ENCODE peak calls at places on chromosomes 13 and 19, in seven cellular contexts. One of them, this sample, is unnamed.

GRCh38 chr19:51119675-51120074 is 5.0 kb upstream of the SIGLEC9 start:
- DNase-seq in cardiac muscle cell: no peak
- DNase-seq in colonic mucosa: no peak
- DNase-seq in H9: no peak
- DNase-seq in left lung: no peak
- DNase-seq in astrocyte: no peak
- DNase-seq in CD4-positive, alpha-beta T cell: no peak
- DNase-seq in this sample: no peak

GRCh38 chr13:32791545-32792172 is 205.4 kb downstream of the PDS5B start:
- DNase-seq in colonic mucosa: no peak
- DNase-seq in cardiac muscle cell: no peak
- DNase-seq in left lung: no peak
- DNase-seq in H9: no peak
- DNase-seq in CD4-positive, alpha-beta T cell: peak
- DNase-seq in astrocyte: no peak
- DNase-seq in this sample: peak

GRCh38 chr13:37138169-37138568 is 32.7 kb upstream of the CSNK1A1L start:
- DNase-seq in astrocyte: no peak
- DNase-seq in colonic mucosa: no peak
- DNase-seq in CD4-positive, alpha-beta T cell: no peak
- DNase-seq in H9: peak
- DNase-seq in cardiac muscle cell: no peak
- DNase-seq in left lung: no peak
- DNase-seq in this sample: no peak

GRCh38 chr19:41882568-41883462 is at the start of gene ARHGEF1:
- DNase-seq in astrocyte: no peak
- DNase-seq in cardiac muscle cell: peak
- DNase-seq in H9: no peak
- DNase-seq in CD4-positive, alpha-beta T cell: peak
- DNase-seq in colonic mucosa: peak
- DNase-seq in left lung: peak
- DNase-seq in this sample: peak

GRCh38 chr19:35254341-35255297 is 5.8 kb downstream of the LSR start:
- DNase-seq in left lung: peak
- DNase-seq in cardiac muscle cell: no peak
- DNase-seq in colonic mucosa: peak
- DNase-seq in astrocyte: no peak
- DNase-seq in CD4-positive, alpha-beta T cell: no peak
- DNase-seq in H9: no peak
- DNase-seq in this sample: no peak

GRCh38 chr19:58328999-58329398 is 2.2 kb downstream of the ZSCAN22 start:
- DNase-seq in CD4-positive, alpha-beta T cell: no peak
- DNase-seq in colonic mucosa: no peak
- DNase-seq in cardiac muscle cell: peak
- DNase-seq in H9: peak
- DNase-seq in left lung: no peak
- DNase-seq in astrocyte: no peak
- DNase-seq in this sample: peak

GRCh38 chr13:110109910-110110309 is 197.0 kb downstream of the COL4A1 start:
- DNase-seq in colonic mucosa: peak
- DNase-seq in astrocyte: peak
- DNase-seq in H9: peak
- DNase-seq in CD4-positive, alpha-beta T cell: no peak
- DNase-seq in cardiac muscle cell: peak
- DNase-seq in left lung: no peak
- DNase-seq in this sample: no peak

GRCh38 chr13:110392510-110393233 is 85.6 kb downstream of the COL4A2 start:
- DNase-seq in cardiac muscle cell: no peak
- DNase-seq in H9: no peak
- DNase-seq in astrocyte: peak
- DNase-seq in left lung: no peak
- DNase-seq in colonic mucosa: no peak
- DNase-seq in CD4-positive, alpha-beta T cell: no peak
- DNase-seq in this sample: no peak

GRCh38 chr19:39746836-39747529 is 9.2 kb upstream of the CLC start:
- DNase-seq in H9: no peak
- DNase-seq in astrocyte: no peak
- DNase-seq in CD4-positive, alpha-beta T cell: no peak
- DNase-seq in colonic mucosa: no peak
- DNase-seq in left lung: no peak
- DNase-seq in cardiac muscle cell: no peak
- DNase-seq in this sample: no peak

GRCh38 chr19:37977391-37977790 is 70.4 kb downstream of the SIPA1L3 start:
- DNase-seq in cardiac muscle cell: no peak
- DNase-seq in left lung: no peak
- DNase-seq in astrocyte: no peak
- DNase-seq in H9: no peak
- DNase-seq in colonic mucosa: no peak
- DNase-seq in CD4-positive, alpha-beta T cell: no peak
- DNase-seq in this sample: no peak

GRCh38 chr13:95301135-95301946 is at the start of gene ABCC4:
- DNase-seq in CD4-positive, alpha-beta T cell: peak
- DNase-seq in cardiac muscle cell: peak
- DNase-seq in H9: peak
- DNase-seq in colonic mucosa: peak
- DNase-seq in astrocyte: peak
- DNase-seq in left lung: peak
- DNase-seq in this sample: peak

GRCh38 chr13:98252931-98253470 is 75.9 kb upstream of the RNF113B start:
- DNase-seq in cardiac muscle cell: no peak
- DNase-seq in H9: no peak
- DNase-seq in CD4-positive, alpha-beta T cell: no peak
- DNase-seq in colonic mucosa: no peak
- DNase-seq in left lung: no peak
- DNase-seq in astrocyte: peak
- DNase-seq in this sample: no peak

GRCh38 chr19:50512112-50512998 is 1.4 kb downstream of the ASPDH start:
- DNase-seq in colonic mucosa: no peak
- DNase-seq in astrocyte: no peak
- DNase-seq in H9: no peak
- DNase-seq in left lung: peak
- DNase-seq in CD4-positive, alpha-beta T cell: no peak
- DNase-seq in cardiac muscle cell: no peak
- DNase-seq in this sample: no peak

GRCh38 chr13:37443538-37443937 is 155.0 kb downstream of the POSTN start:
- DNase-seq in astrocyte: peak
- DNase-seq in left lung: no peak
- DNase-seq in H9: no peak
- DNase-seq in colonic mucosa: no peak
- DNase-seq in cardiac muscle cell: no peak
- DNase-seq in CD4-positive, alpha-beta T cell: no peak
- DNase-seq in this sample: no peak

GRCh38 chr19:18776288-18776594 is 14.9 kb downstream of the COMP start:
- DNase-seq in left lung: no peak
- DNase-seq in astrocyte: peak
- DNase-seq in CD4-positive, alpha-beta T cell: no peak
- DNase-seq in cardiac muscle cell: no peak
- DNase-seq in colonic mucosa: no peak
- DNase-seq in H9: no peak
- DNase-seq in this sample: no peak
- TF ChIP-seq CTCF in left lung: no peak
- TF ChIP-seq CTCF in astrocyte: peak
- TF ChIP-seq CTCF in CD4-positive, alpha-beta T cell: no peak
- TF ChIP-seq CTCF in cardiac muscle cell: peak
- TF ChIP-seq CTCF in colonic mucosa: no peak
- TF ChIP-seq CTCF in H9: peak
- TF ChIP-seq CTCF in this sample: no peak

GRCh38 chr13:70623260-70623659 is 515.0 kb upstream of the KLHL1 start:
- DNase-seq in astrocyte: peak
- DNase-seq in H9: no peak
- DNase-seq in colonic mucosa: no peak
- DNase-seq in CD4-positive, alpha-beta T cell: no peak
- DNase-seq in left lung: no peak
- DNase-seq in cardiac muscle cell: no peak
- DNase-seq in this sample: no peak
- TF ChIP-seq CTCF in astrocyte: peak
- TF ChIP-seq CTCF in H9: peak
- TF ChIP-seq CTCF in colonic mucosa: peak
- TF ChIP-seq CTCF in CD4-positive, alpha-beta T cell: peak
- TF ChIP-seq CTCF in left lung: peak
- TF ChIP-seq CTCF in cardiac muscle cell: peak
- TF ChIP-seq CTCF in this sample: peak

GRCh38 chr19:29527500-29528328 is 1.9 kb downstream of the VSTM2B start:
- DNase-seq in cardiac muscle cell: no peak
- DNase-seq in H9: no peak
- DNase-seq in CD4-positive, alpha-beta T cell: no peak
- DNase-seq in astrocyte: no peak
- DNase-seq in left lung: no peak
- DNase-seq in colonic mucosa: no peak
- DNase-seq in this sample: no peak
- TF ChIP-seq CTCF in cardiac muscle cell: no peak
- TF ChIP-seq CTCF in H9: peak
- TF ChIP-seq CTCF in CD4-positive, alpha-beta T cell: no peak
- TF ChIP-seq CTCF in astrocyte: no peak
- TF ChIP-seq CTCF in left lung: no peak
- TF ChIP-seq CTCF in colonic mucosa: no peak
- TF ChIP-seq CTCF in this sample: no peak

GRCh38 chr13:65093352-65093751 is 2136.8 kb downstream of the PCDH9 start:
- DNase-seq in H9: no peak
- DNase-seq in left lung: no peak
- DNase-seq in CD4-positive, alpha-beta T cell: no peak
- DNase-seq in astrocyte: no peak
- DNase-seq in cardiac muscle cell: no peak
- DNase-seq in colonic mucosa: no peak
- DNase-seq in this sample: no peak
- TF ChIP-seq CTCF in H9: no peak
- TF ChIP-seq CTCF in left lung: no peak
- TF ChIP-seq CTCF in CD4-positive, alpha-beta T cell: no peak
- TF ChIP-seq CTCF in astrocyte: no peak
- TF ChIP-seq CTCF in cardiac muscle cell: no peak
- TF ChIP-seq CTCF in colonic mucosa: no peak
- TF ChIP-seq CTCF in this sample: no peak

GRCh38 chr19:55668603-55669348 is 6.2 kb upstream of the EPN1 start:
- DNase-seq in astrocyte: no peak
- DNase-seq in left lung: peak
- DNase-seq in colonic mucosa: no peak
- DNase-seq in cardiac muscle cell: no peak
- DNase-seq in CD4-positive, alpha-beta T cell: no peak
- DNase-seq in H9: no peak
- DNase-seq in this sample: no peak
- TF ChIP-seq CTCF in astrocyte: no peak
- TF ChIP-seq CTCF in left lung: no peak
- TF ChIP-seq CTCF in colonic mucosa: no peak
- TF ChIP-seq CTCF in cardiac muscle cell: no peak
- TF ChIP-seq CTCF in CD4-positive, alpha-beta T cell: no peak
- TF ChIP-seq CTCF in H9: no peak
- TF ChIP-seq CTCF in this sample: no peak

GRCh38 chr13:100470841-100471505 is 117.6 kb downstream of the GGACT start:
- DNase-seq in cardiac muscle cell: no peak
- DNase-seq in colonic mucosa: no peak
- DNase-seq in CD4-positive, alpha-beta T cell: no peak
- DNase-seq in left lung: no peak
- DNase-seq in astrocyte: no peak
- DNase-seq in H9: no peak
- DNase-seq in this sample: no peak

GRCh38 chr13:100478107-100478809 is 110.3 kb downstream of the GGACT start:
- DNase-seq in cardiac muscle cell: no peak
- DNase-seq in left lung: no peak
- DNase-seq in CD4-positive, alpha-beta T cell: no peak
- DNase-seq in astrocyte: no peak
- DNase-seq in colonic mucosa: no peak
- DNase-seq in H9: peak
- DNase-seq in this sample: no peak

GRCh38 chr13:100473493-100474044 is 115.0 kb downstream of the GGACT start:
- DNase-seq in CD4-positive, alpha-beta T cell: no peak
- DNase-seq in colonic mucosa: no peak
- DNase-seq in left lung: no peak
- DNase-seq in astrocyte: no peak
- DNase-seq in H9: no peak
- DNase-seq in cardiac muscle cell: no peak
- DNase-seq in this sample: no peak

DNA sequence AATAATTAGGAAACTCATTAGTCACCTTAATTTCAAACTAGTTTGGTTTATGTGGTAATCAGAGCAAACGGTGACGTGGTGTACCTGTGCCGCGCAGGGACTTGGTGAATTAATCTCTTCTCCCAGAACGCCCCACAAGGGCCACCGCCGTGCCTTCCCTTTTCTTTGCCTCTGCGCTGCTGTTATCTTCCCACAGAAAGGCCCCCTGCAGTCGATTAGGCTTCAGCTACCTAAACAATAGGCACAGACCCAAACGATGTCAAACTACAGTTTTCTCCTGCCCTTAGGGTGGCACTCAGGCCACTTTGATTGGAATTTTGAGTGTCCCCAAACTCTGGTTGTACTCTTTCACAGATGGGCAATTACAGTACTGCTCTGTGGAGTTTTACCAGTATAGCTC is 115.5 kb downstream of the GGACT start:
- DNase-seq in astrocyte: no peak
- DNase-seq in colonic mucosa: no peak
- DNase-seq in H9: no peak
- DNase-seq in left lung: no peak
- DNase-seq in cardiac muscle cell: peak
- DNase-seq in CD4-positive, alpha-beta T cell: no peak
- DNase-seq in this sample: no peak
- TF ChIP-seq CTCF in astrocyte: no peak
- TF ChIP-seq CTCF in colonic mucosa: no peak
- TF ChIP-seq CTCF in H9: no peak
- TF ChIP-seq CTCF in left lung: no peak
- TF ChIP-seq CTCF in cardiac muscle cell: no peak
- TF ChIP-seq CTCF in CD4-positive, alpha-beta T cell: no peak
- TF ChIP-seq CTCF in this sample: no peak

This sample was measured in activated CD8-positive, alpha-beta T cell treated with anti-CD3 and anti-CD28 coated beads for 36 hours.